ENCODE peak calls at places on chromosomes 7 and 10, in six cellular contexts. H is suprapubic skin, J is lung, M is left ventricle myocardium inferior, W is IMR-90, V is cardiac muscle cell. S is an unnamed sample.

GRCh38 chr7:129577881-129578462 is 33.5 kb upstream of the NRF1 start:
- DNase-seq in H (no peak), J (no peak), M (no peak), W (no peak), V (no peak), S (no peak)

GRCh38 chr7:157211710-157212109 is 73.0 kb downstream of the UBE3C start:
- DNase-seq in H (no peak), J (no peak), M (no peak), W (peak), V (peak), S (no peak)

GRCh38 chr7:113652501-113652900 is 266.3 kb downstream of the PPP1R3A start:
- DNase-seq in H (no peak), J (no peak), M (no peak), W (peak), V (no peak), S (no peak)

GRCh38 chr10:103616705-103617361 is 123.3 kb downstream of the NEURL1 start:
- DNase-seq in H (peak), J (peak), M (peak), W (peak), V (peak), S (no peak)

GRCh38 chr10:86252573-86252972 is 114.0 kb downstream of the GRID1 start:
- DNase-seq in H (no peak), J (no peak), M (no peak), W (no peak), V (no peak), S (no peak)

GRCh38 chr10:50431791-50432190 is 180.5 kb upstream of the ASAH2 start:
- DNase-seq in H (no peak), J (no peak), M (no peak), W (no peak), V (no peak), S (no peak)

GRCh38 chr10:105969884-105970377 is 1194.6 kb downstream of the SORCS1 start:
- DNase-seq in H (no peak), J (no peak), M (no peak), W (no peak), V (no peak), S (no peak)

GRCh38 chr7:104891949-104892348 is 122.1 kb upstream of the KMT2E start:
- DNase-seq in H (no peak), J (no peak), M (no peak), W (no peak), V (no peak), S (no peak)

GRCh38 chr10:4704034-4704545 is 121.9 kb upstream of the AKR1E2 start:
- DNase-seq in H (no peak), J (no peak), M (no peak), W (peak), V (peak), S (no peak)

GRCh38 chr7:106915407-106915806 is 50.3 kb downstream of the PIK3CG start:
- DNase-seq in H (no peak), J (no peak), M (no peak), W (no peak), V (no peak), S (no peak)

GRCh38 chr7:142956951-142957623 is 5.1 kb downstream of the KEL start:
- DNase-seq in H (no peak), J (no peak), M (no peak), W (no peak), V (peak), S (no peak)

GRCh38 chr7:149495785-149496641 is 1.6 kb downstream of the ZNF746 start:
- DNase-seq in H (peak), J (peak), M (peak), W (peak), V (peak), S (no peak)

GRCh38 chr7:132464740-132465139 is 111.5 kb downstream of the PLXNA4 start:
- DNase-seq in H (no peak), J (no peak), M (peak), W (no peak), V (peak), S (no peak)

GRCh38 chr7:40921589-40922315 is 781.1 kb downstream of the INHBA start:
- DNase-seq in H (no peak), J (no peak), M (no peak), W (no peak), V (no peak), S (no peak)

GRCh38 chr7:42156541-42156865 is 80.5 kb downstream of the GLI3 start:
- DNase-seq in H (no peak), J (no peak), M (no peak), W (no peak), V (no peak), S (no peak)

GRCh38 chr7:99624487-99624886 is 7.7 kb downstream of the ZSCAN25 start:
- DNase-seq in H (no peak), J (no peak), M (no peak), W (no peak), V (no peak), S (peak)

GRCh38 chr10:129796611-129797420 is 167.3 kb downstream of the EBF3 start:
- DNase-seq in H (no peak), J (no peak), M (no peak), W (no peak), V (no peak), S (peak)

GRCh38 chr10:120495226-120495625 is 38.2 kb downstream of the PLPP4 start:
- DNase-seq in H (no peak), J (no peak), M (no peak), W (no peak), V (no peak), S (peak)

GRCh38 chr10:48609441-48609840 is 4.6 kb upstream of the ARHGAP22 start:
- DNase-seq in H (no peak), J (no peak), M (no peak), W (no peak), V (no peak), S (peak)

GRCh38 chr10:99927719-99928280 is 81.9 kb downstream of the DNMBP start:
- DNase-seq in H (no peak), J (no peak), M (no peak), W (no peak), V (no peak), S (no peak)

GRCh38 chr10:35638116-35638515 is 4.0 kb downstream of the FZD8 start:
- DNase-seq in H (no peak), J (no peak), M (no peak), W (no peak), V (no peak), S (no peak)
- TF ChIP-seq CTCF in H (no peak), J (no peak), M (no peak), W (no peak), V (no peak), S (peak)

DNA sequence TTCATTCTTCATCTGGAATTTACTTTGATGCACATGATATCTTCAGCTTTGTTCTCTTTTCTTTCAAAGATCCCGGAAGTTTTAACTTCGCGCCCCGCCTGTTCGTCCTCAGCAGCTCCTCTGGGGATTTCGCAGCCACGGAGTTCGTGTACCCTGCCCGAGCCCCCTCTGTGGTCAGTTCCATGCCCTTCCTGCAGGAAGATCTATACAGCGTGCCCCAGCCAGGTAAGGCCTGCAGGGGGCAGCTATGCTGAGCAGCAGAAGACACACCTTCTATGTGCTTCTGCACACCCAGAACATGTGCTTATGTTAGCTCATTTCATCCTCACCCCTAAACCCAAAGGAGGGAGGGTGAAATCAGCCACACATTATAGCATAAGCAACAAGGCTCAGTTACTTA is 79.7 kb upstream of the LYZL2 start:
- DNase-seq in H (no peak), J (no peak), M (no peak), W (no peak), V (no peak), S (no peak)
- TF ChIP-seq CTCF in H (no peak), J (no peak), M (no peak), W (no peak), V (no peak), S (peak)

GRCh38 chr10:14617850-14618249 is 156.8 kb downstream of the FAM107B start:
- DNase-seq in H (no peak), J (no peak), M (no peak), W (peak), V (peak), S (no peak)
- TF ChIP-seq CTCF in H (no peak), J (no peak), M (peak), W (peak), V (peak), S (no peak)

GRCh38 chr7:123632808-123633207 is 22.9 kb upstream of the LMOD2 start:
- DNase-seq in H (no peak), J (no peak), M (no peak), W (no peak), V (no peak), S (no peak)
- TF ChIP-seq CTCF in H (no peak), J (no peak), M (no peak), W (no peak), V (no peak), S (no peak)

S was measured in type B pancreatic cell.